ENCODE peak calls at places on chromosomes 12 and 14, in five cellular contexts. I, K, C, L and H are unnamed samples.

GRCh38 chr14:56964885-56965284 is 154.6 kb upstream of the OTX2 start:
- DNase-seq in K (no peak), C (no peak), L (no peak), I (no peak), H (no peak)

GRCh38 chr12:80777587-80777986 is 60.9 kb downstream of the MYF5 start:
- DNase-seq in K (no peak), L (no peak), C (no peak), I (no peak), H (no peak)

GRCh38 chr12:52956987-52957386 is 8.1 kb downstream of the KRT18 start:
- DNase-seq in I (peak; percentile 70), K (peak; percentile 69), C (no peak), L (no peak), H (no peak)

GRCh38 chr12:49092086-49092815 is 2.4 kb downstream of the DHH start:
- DNase-seq in I (peak; percentile 30), C (no peak), K (peak; percentile 68), L (peak; percentile 77), H (peak; percentile 93)

GRCh38 chr12:112183141-112183581 is 57.8 kb downstream of the TRAFD1 start:
- DNase-seq in L (no peak), C (peak; percentile 68), K (no peak), I (peak; percentile 83), H (peak; percentile 38)

GRCh38 chr12:96211989-96212388 is 17.8 kb downstream of the ELK3 start:
- DNase-seq in K (no peak), I (no peak), C (no peak), L (no peak), H (no peak)

GRCh38 chr12:16112626-16113560 is 164.6 kb downstream of the SLC15A5 start:
- DNase-seq in L (no peak), C (no peak), I (no peak), K (no peak), H (no peak)

GRCh38 chr12:46266382-46266791 is 2.5 kb downstream of the SLC38A1 start:
- DNase-seq in L (peak; percentile 41), C (no peak), I (peak; percentile 61), K (peak; percentile 46), H (peak; percentile 67)

GRCh38 chr12:101117842-101118241 is 92.2 kb downstream of the SLC5A8 start:
- DNase-seq in L (no peak), K (no peak), I (no peak), C (no peak), H (no peak)

GRCh38 chr14:39107624-39108023 is 4.6 kb upstream of the SEC23A start:
- DNase-seq in K (peak; percentile 44), L (peak; percentile 35), C (no peak), I (peak; percentile 55), H (no peak)

GRCh38 chr14:90274808-90275454 is 18.6 kb downstream of the PSMC1 start:
- DNase-seq in K (no peak), L (no peak), C (no peak), I (peak; percentile 78), H (no peak)

GRCh38 chr12:47346251-47347019 is 266.7 kb upstream of the AMIGO2 start:
- DNase-seq in I (no peak), K (peak; percentile 32), C (no peak), L (no peak), H (no peak)

GRCh38 chr12:112978163-112979081 is at the start of gene OAS2:
- DNase-seq in C (peak; percentile 94), L (no peak), I (peak; percentile 48), K (no peak), H (no peak)

GRCh38 chr12:54292083-54292930 is 8.5 kb downstream of the NFE2 start:
- DNase-seq in I (no peak), C (no peak), L (no peak), K (no peak), H (peak; percentile 69)

GRCh38 chr12:132872975-132873421 is 14.4 kb downstream of the CHFR start:
- DNase-seq in K (no peak), L (no peak), C (peak; percentile 13), I (no peak), H (no peak)

GRCh38 chr14:34766611-34767010 is 52.2 kb upstream of the CFL2 start:
- DNase-seq in C (no peak), L (no peak), K (no peak), I (peak; percentile 10), H (no peak)

GRCh38 chr14:77102154-77102553 is 4.1 kb downstream of the CIPC start:
- DNase-seq in C (no peak), K (no peak), I (no peak), L (no peak), H (no peak)

GRCh38 chr14:45673420-45673819 is 420.4 kb upstream of the MIS18BP1 start:
- DNase-seq in K (no peak), I (no peak), L (no peak), C (no peak), H (no peak)

GRCh38 chr14:105452963-105453362 is 21.7 kb upstream of the CRIP2 start:
- DNase-seq in L (no peak), C (no peak), K (no peak), I (no peak), H (no peak)

GRCh38 chr12:97650242-97650641 is 187.6 kb downstream of the RMST start:
- DNase-seq in L (no peak), I (no peak), K (no peak), C (no peak), H (no peak)

GRCh38 chr14:55328317-55328716 is 57.1 kb downstream of the FBXO34 start:
- DNase-seq in I (peak; percentile 62), C (no peak), L (no peak), K (no peak), H (no peak)

GRCh38 chr12:68536885-68537284 is 73.8 kb upstream of the RAP1B start:
- DNase-seq in L (no peak), C (no peak), I (no peak), K (no peak), H (no peak)

GRCh38 chr12:112148031-112148513 is 22.7 kb downstream of the TRAFD1 start:
- DNase-seq in K (peak; percentile 49), C (no peak), I (peak; percentile 79), L (no peak), H (no peak)

GRCh38 chr12:92088802-92089201 is 56.8 kb downstream of the BTG1 start:
- DNase-seq in I (no peak), L (no peak), K (no peak), C (no peak), H (no peak)

GRCh38 chr12:24937553-24938244 is 11.2 kb downstream of the BCAT1 start:
- DNase-seq in I (peak; percentile 51), C (no peak), L (no peak), K (no peak), H (peak; percentile 54)

GRCh38 chr14:99133563-99134332 is 138.2 kb downstream of the BCL11B start:
- DNase-seq in I (no peak), K (no peak), C (no peak), L (peak; percentile 1), H (no peak)

GRCh38 chr12:47419500-47419899 is 286.3 kb downstream of the RPAP3 start:
- DNase-seq in C (no peak), I (peak; percentile 79), L (no peak), K (no peak), H (no peak)

GRCh38 chr12:49582840-49583239 is 14.9 kb upstream of the MCRS1 start:
- DNase-seq in C (no peak), L (no peak), K (no peak), I (peak; percentile 14), H (no peak)

GRCh38 chr14:103634156-103634555 is 5.1 kb downstream of the KLC1 start:
- DNase-seq in I (no peak), L (no peak), C (no peak), K (no peak), H (no peak)

GRCh38 chr12:2017724-2018337 is 13.6 kb upstream of the DCP1B start:
- DNase-seq in I (peak; percentile 13), C (no peak), L (no peak), K (no peak), H (no peak)

GRCh38 chr12:52221912-52222457 is 11.1 kb upstream of the KRT7 start:
- DNase-seq in I (peak; percentile 25), L (no peak), K (peak; percentile 90), C (no peak), H (peak; percentile 48)

DNA sequence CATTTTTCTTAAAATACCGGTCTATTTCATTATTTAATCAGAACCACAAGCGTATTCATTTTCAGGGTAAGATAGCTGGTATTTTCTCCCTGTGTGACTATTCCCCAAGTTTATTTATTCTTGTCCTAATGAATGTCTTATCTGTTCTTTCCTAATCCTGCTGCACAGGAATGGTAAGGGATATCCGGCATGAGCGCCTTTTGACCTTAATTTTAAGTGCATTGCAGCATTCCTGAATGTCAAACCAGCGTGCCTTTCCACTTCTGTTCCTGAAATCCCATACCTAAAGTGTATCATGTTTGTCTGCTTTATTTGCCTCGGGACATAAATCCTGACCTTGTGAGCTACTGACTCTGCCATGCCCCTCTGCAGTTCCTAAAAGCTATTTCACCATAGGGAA is 1713.2 kb upstream of the FLRT2 start:
- DNase-seq in I (peak; percentile 74), L (no peak), C (no peak), K (no peak), H (no peak)
- TF ChIP-seq RCOR1 in I (no peak), L (no peak), C (no peak), K (no peak), H (no peak)

GRCh38 chr12:116402163-116402939 is 124.9 kb upstream of the MED13L start:
- DNase-seq in C (no peak), K (no peak), L (no peak), I (no peak), H (no peak)

GRCh38 chr12:116403546-116403945 is 126.1 kb upstream of the MED13L start:
- DNase-seq in K (no peak), I (no peak), L (no peak), C (no peak), H (no peak)

GRCh38 chr12:116408489-116409217 is 131.2 kb upstream of the MED13L start:
- DNase-seq in I (no peak), L (no peak), K (no peak), C (no peak), H (no peak)

GRCh38 chr12:116404913-116405611 is 127.6 kb upstream of the MED13L start:
- DNase-seq in K (no peak), I (no peak), L (no peak), C (no peak), H (no peak)

GRCh38 chr12:116406529-116406928 is 129.0 kb upstream of the MED13L start:
- DNase-seq in L (no peak), C (no peak), K (peak; percentile 95), I (peak; percentile 55), H (no peak)
- TF ChIP-seq RCOR1 in L (no peak), C (no peak), K (no peak), I (no peak), H (peak; percentile 55)

GRCh38 chr14:100148837-100149731 is 10.4 kb downstream of the DEGS2 start:
- DNase-seq in C (no peak), L (no peak), I (no peak), K (no peak), H (no peak)
- TF ChIP-seq RCOR1 in C (no peak), L (no peak), I (no peak), K (no peak), H (no peak)

GRCh38 chr12:93938921-93939320 is 209.5 kb upstream of the PLXNC1 start:
- DNase-seq in L (no peak), I (no peak), C (no peak), K (no peak), H (no peak)

GRCh38 chr12:93943766-93944165 is 204.6 kb upstream of the PLXNC1 start:
- DNase-seq in C (no peak), K (peak; percentile 31), L (no peak), I (peak; percentile 37), H (no peak)

GRCh38 chr12:93938317-93938716 is 210.1 kb upstream of the PLXNC1 start:
- DNase-seq in I (no peak), C (no peak), K (no peak), L (no peak), H (no peak)

GRCh38 chr12:93937812-93938211 is 210.6 kb upstream of the PLXNC1 start:
- DNase-seq in K (no peak), C (no peak), I (no peak), L (no peak), H (no peak)

GRCh38 chr12:93939641-93940040 is 208.7 kb upstream of the PLXNC1 start:
- DNase-seq in L (no peak), K (no peak), C (no peak), I (no peak), H (no peak)
- TF ChIP-seq RCOR1 in L (no peak), K (no peak), C (no peak), I (no peak), H (no peak)